ENCODE peak calls at places on chromosome 13, in six cellular contexts. L is esophagus muscularis mucosa, H is A549, G is ovary, F is transverse colon, Q is stomach. P is an unnamed sample.

GRCh38 chr13:43026262-43026661 is 2.9 kb downstream of the DNAJC15 start:
- DNase-seq in L (no peak), H (no peak), F (no peak), G (no peak), Q (no peak), P (no peak)

GRCh38 chr13:40402931-40403412 is 263.5 kb downstream of the FOXO1 start:
- DNase-seq in G (peak; percentile 42), H (peak; percentile 19), Q (no peak), F (no peak), L (no peak), P (no peak)

GRCh38 chr13:106471957-106472543 is 63.4 kb downstream of the EFNB2 start:
- DNase-seq in H (peak; percentile 71), F (peak; percentile 73), L (no peak), G (no peak), Q (peak; percentile 68), P (no peak)

GRCh38 chr13:45167611-45168554 is 33.0 kb downstream of the KCTD4 start:
- DNase-seq in Q (peak; percentile 82), H (peak; percentile 38), L (no peak), G (no peak), F (peak; percentile 77), P (no peak)

GRCh38 chr13:41597348-41598041 is 140.1 kb downstream of the RGCC start:
- DNase-seq in H (no peak), F (no peak), Q (no peak), L (no peak), G (no peak), P (no peak)

GRCh38 chr13:112657850-112658445 is 31.9 kb upstream of the ATP11A start:
- DNase-seq in G (no peak), L (no peak), H (no peak), F (no peak), Q (no peak), P (no peak)

GRCh38 chr13:75226755-75227435 is 255.1 kb downstream of the TBC1D4 start:
- DNase-seq in F (no peak), H (no peak), L (no peak), Q (no peak), G (no peak), P (no peak)

GRCh38 chr13:30431269-30431950 is 9.1 kb downstream of the UBE2L5 start:
- DNase-seq in L (no peak), Q (no peak), F (no peak), H (peak; percentile 18), G (no peak), P (no peak)

GRCh38 chr13:78662467-78662866 is 3.5 kb upstream of the OBI1 start:
- DNase-seq in G (no peak), H (no peak), L (no peak), Q (no peak), F (no peak), P (no peak)

GRCh38 chr13:35927554-35927953 is 203.6 kb downstream of the DCLK1 start:
- DNase-seq in Q (no peak), H (peak; percentile 21), F (no peak), G (no peak), L (no peak), P (no peak)

GRCh38 chr13:83773961-83774360 is 108.3 kb downstream of the SLITRK1 start:
- DNase-seq in G (no peak), H (no peak), F (no peak), L (no peak), Q (no peak), P (no peak)

GRCh38 chr13:77055158-77055557 is 28.2 kb upstream of the FBXL3 start:
- DNase-seq in G (no peak), L (no peak), Q (no peak), H (no peak), F (no peak), P (no peak)

GRCh38 chr13:21234537-21234936 is 58.1 kb downstream of the MRPL57 start:
- DNase-seq in G (no peak), Q (no peak), L (peak; percentile 81), H (no peak), F (no peak), P (no peak)

GRCh38 chr13:59461411-59461810 is 702.3 kb downstream of the DIAPH3 start:
- DNase-seq in F (no peak), H (no peak), L (no peak), G (no peak), Q (no peak), P (no peak)

GRCh38 chr13:27053902-27054595 is 117.6 kb downstream of the USP12 start:
- DNase-seq in F (no peak), H (no peak), L (no peak), G (no peak), Q (no peak), P (no peak)

GRCh38 chr13:106376411-106377112 is 158.9 kb downstream of the EFNB2 start:
- DNase-seq in L (no peak), H (peak; percentile 17), G (no peak), F (no peak), Q (peak; percentile 61), P (no peak)

GRCh38 chr13:98327326-98328314 is 150.6 kb upstream of the RNF113B start:
- DNase-seq in G (no peak), H (no peak), L (no peak), F (no peak), Q (no peak), P (no peak)

GRCh38 chr13:50291611-50292010 is 276.4 kb downstream of the KCNRG start:
- DNase-seq in G (no peak), Q (no peak), H (no peak), F (no peak), L (no peak), P (no peak)

GRCh38 chr13:76764429-76764828 is 121.8 kb downstream of the KCTD12 start:
- DNase-seq in Q (no peak), H (no peak), G (peak; percentile 19), L (no peak), F (peak; percentile 16), P (peak; percentile 24)

GRCh38 chr13:71864094-71864980 is 2.7 kb downstream of the DACH1 start:
- DNase-seq in L (no peak), G (no peak), H (no peak), Q (no peak), F (peak; percentile 81), P (no peak)

GRCh38 chr13:107835339-107836018 is 379.9 kb downstream of the LIG4 start:
- DNase-seq in Q (no peak), L (no peak), F (no peak), G (no peak), H (no peak), P (no peak)

GRCh38 chr13:46515793-46516192 is 37.2 kb upstream of the LRCH1 start:
- DNase-seq in H (no peak), Q (no peak), L (no peak), F (no peak), G (no peak), P (no peak)

GRCh38 chr13:93361703-93362102 is 135.1 kb downstream of the GPC6 start:
- DNase-seq in H (no peak), Q (no peak), L (no peak), G (no peak), F (no peak), P (no peak)

GRCh38 chr13:32206097-32206740 is 108.9 kb downstream of the ZAR1L start:
- DNase-seq in G (no peak), H (no peak), L (peak; percentile 79), Q (no peak), F (no peak), P (no peak)

GRCh38 chr13:110124201-110124600 is 182.8 kb downstream of the COL4A1 start:
- DNase-seq in L (no peak), G (no peak), Q (no peak), F (no peak), H (no peak), P (no peak)

GRCh38 chr13:110121312-110122083 is 185.5 kb downstream of the COL4A1 start:
- DNase-seq in H (no peak), Q (no peak), G (no peak), F (no peak), L (peak; percentile 60), P (no peak)

GRCh38 chr13:110125613-110126272 is 181.2 kb downstream of the COL4A1 start:
- DNase-seq in L (peak; percentile 90), H (no peak), G (no peak), F (no peak), Q (no peak), P (no peak)

GRCh38 chr13:110125157-110125556 is 181.8 kb downstream of the COL4A1 start:
- DNase-seq in H (no peak), F (no peak), L (peak; percentile 68), Q (no peak), G (no peak), P (no peak)

DNA sequence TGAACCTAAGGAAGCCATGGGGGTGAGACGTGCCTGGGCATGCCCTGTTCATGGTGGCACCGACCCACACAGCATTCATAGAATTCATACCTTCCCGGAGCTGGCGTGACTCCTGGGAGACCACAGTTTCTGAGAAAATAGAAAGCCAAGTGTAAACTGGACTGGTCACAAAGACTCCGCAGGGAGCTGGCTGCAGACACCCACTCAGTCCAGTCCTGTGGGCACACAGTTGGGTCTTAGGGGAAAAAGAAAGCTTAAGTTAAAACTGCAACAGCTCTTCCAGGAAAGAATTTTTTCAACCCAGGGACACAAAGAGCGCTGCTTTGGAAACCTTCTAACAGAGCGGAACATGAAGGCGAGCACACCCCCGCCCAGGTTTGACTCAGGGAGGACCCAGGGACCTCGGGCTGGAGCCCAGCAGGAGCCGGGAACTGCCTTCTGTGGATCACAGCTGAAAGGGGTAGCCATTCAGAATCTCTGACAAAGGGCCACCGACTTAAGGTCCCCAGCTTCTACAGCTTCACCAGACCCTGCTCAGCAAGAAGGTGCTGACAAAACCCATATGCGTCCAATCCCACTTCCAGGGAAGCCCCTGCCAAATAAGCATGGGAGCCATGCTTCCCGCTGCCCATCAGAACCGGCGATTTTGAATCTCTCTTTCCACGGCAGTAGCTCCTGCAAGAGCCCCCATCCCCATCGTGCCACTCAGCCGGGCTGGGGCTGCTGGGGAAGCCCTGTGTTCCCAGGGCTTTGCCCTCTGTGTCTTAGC is 183.7 kb downstream of the COL4A1 start:
- DNase-seq in F (no peak), Q (no peak), G (no peak), H (no peak), L (peak; percentile 90), P (no peak)
- H3K4me1 ChIP-seq in F (no peaks in the 10 kb centered on the region), Q (peaks cover 8% of the 10 kb centered on the region), G (peaks cover 6% of the 10 kb centered on the region), H (peaks cover 49% of the 10 kb centered on the region), L (peaks cover 40% of the 10 kb centered on the region), P (no peaks in the 10 kb centered on the region)

DNA sequence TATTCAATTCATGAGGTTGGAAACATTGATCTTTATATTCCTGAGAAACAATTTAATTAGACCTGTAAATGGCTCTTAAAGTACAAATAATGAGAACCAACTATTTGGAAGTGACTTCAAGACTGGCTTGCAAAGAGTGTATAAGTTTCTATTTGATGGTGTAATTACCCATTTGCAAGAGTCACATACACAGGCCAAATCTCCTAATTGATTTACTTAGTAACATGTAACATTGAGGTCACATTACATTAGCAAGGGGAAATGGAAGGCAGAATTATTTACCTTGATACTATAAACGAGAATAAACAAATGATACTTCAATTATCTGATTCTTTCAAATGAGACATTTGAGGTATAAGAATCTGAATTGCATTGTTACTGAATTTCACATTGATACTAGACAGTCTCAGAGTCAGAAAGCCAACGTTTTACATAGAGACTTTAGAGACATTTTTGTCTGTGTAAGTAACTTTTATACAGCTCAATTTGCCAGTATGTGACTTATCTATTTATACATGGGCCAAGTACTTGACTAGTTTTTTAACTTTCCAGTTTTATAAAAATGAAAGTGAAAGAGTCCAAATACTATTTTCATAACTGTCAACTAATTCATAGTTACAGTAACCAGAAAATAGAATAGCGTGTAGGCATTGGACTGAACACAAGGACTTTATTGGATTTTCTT is 95.6 kb upstream of the RFC3 start:
- DNase-seq in L (no peak), G (no peak), Q (no peak), F (no peak), H (no peak), P (no peak)
- TF ChIP-seq EP300 in L (no peak), G (no peak), Q (no peak), F (no peak), H (no peak), P (no peak)

GRCh38 chr13:96032717-96033116 is 20.5 kb downstream of the UGGT2 start:
- DNase-seq in Q (no peak), L (no peak), G (no peak), F (no peak), H (no peak), P (no peak)
- H3K4me1 ChIP-seq in Q (no peaks in the 10 kb centered on the region), L (no peaks in the 10 kb centered on the region), G (no peaks in the 10 kb centered on the region), F (no peaks in the 10 kb centered on the region), H (no peaks in the 10 kb centered on the region), P (no peaks in the 10 kb centered on the region)

GRCh38 chr13:90760639-90761038 is 586.8 kb upstream of the MIR17HG start:
- DNase-seq in F (no peak), Q (no peak), G (no peak), H (no peak), L (no peak), P (no peak)
- TF ChIP-seq EP300 in F (no peak), Q (no peak), G (no peak), H (no peak), L (no peak), P (no peak)

P was measured in tibial nerve.